ENCODE peak calls at places on chromosomes 12 and 14, in six cellular contexts. C is lower leg skin, N is body of pancreas, Z is ovary, Y is uterus, G is A549. V is an unnamed sample.

GRCh38 chr14:77355811-77356210 is 21.1 kb downstream of the TMED8 start:
- DNase-seq in C (no peak), N (no peak), Z (no peak), Y (no peak), G (no peak), V (no peak)

GRCh38 chr12:32702470-32702869 is 23.4 kb downstream of the DNM1L start:
- DNase-seq in C (no peak), N (no peak), Z (no peak), Y (no peak), G (no peak), V (no peak)

GRCh38 chr12:100348657-100349454 is 8.0 kb upstream of the SLC17A8 start:
- DNase-seq in C (no peak), N (no peak), Z (no peak), Y (no peak), G (peak; percentile 57), V (peak; percentile 20)

GRCh38 chr14:23286904-23287479 is 1.1 kb upstream of the HOMEZ start:
- DNase-seq in C (no peak), N (no peak), Z (no peak), Y (no peak), G (no peak), V (no peak)

GRCh38 chr14:102081231-102082080 is 5.4 kb downstream of the HSP90AA1 start:
- DNase-seq in C (no peak), N (no peak), Z (no peak), Y (no peak), G (no peak), V (no peak)

GRCh38 chr12:81564237-81564636 is 194.9 kb downstream of the PPFIA2 start:
- DNase-seq in C (no peak), N (no peak), Z (no peak), Y (no peak), G (no peak), V (no peak)

GRCh38 chr14:68563256-68564131 is 229.4 kb downstream of the ZFP36L1 start:
- DNase-seq in C (no peak), N (peak; percentile 51), Z (peak; percentile 80), Y (peak; percentile 74), G (no peak), V (no peak)

GRCh38 chr14:53842938-53843337 is 113.7 kb downstream of the BMP4 start:
- DNase-seq in C (no peak), N (peak; percentile 39), Z (no peak), Y (no peak), G (peak; percentile 91), V (no peak)

GRCh38 chr12:53224268-53224896 is 7.6 kb downstream of the RARG start:
- DNase-seq in C (no peak), N (peak; percentile 28), Z (no peak), Y (no peak), G (peak; percentile 50), V (no peak)

GRCh38 chr12:4934651-4935050 is 24.9 kb downstream of the KCNA1 start:
- DNase-seq in C (no peak), N (no peak), Z (no peak), Y (no peak), G (no peak), V (no peak)

GRCh38 chr12:64625243-64626077 is 15.2 kb downstream of the RASSF3 start:
- DNase-seq in C (peak; percentile 43), N (peak; percentile 69), Z (peak; percentile 57), Y (peak; percentile 86), G (peak; percentile 92), V (peak; percentile 63)

GRCh38 chr14:43418314-43418713 is 1088.8 kb downstream of the FSCB start:
- DNase-seq in C (no peak), N (no peak), Z (no peak), Y (no peak), G (no peak), V (no peak)

GRCh38 chr14:68195126-68195525 is 375.5 kb downstream of the RAD51B start:
- DNase-seq in C (no peak), N (no peak), Z (no peak), Y (no peak), G (peak; percentile 73), V (no peak)

GRCh38 chr14:56216631-56217379 is 98.6 kb downstream of the PELI2 start:
- DNase-seq in C (peak; percentile 58), N (peak; percentile 51), Z (peak; percentile 68), Y (peak; percentile 44), G (no peak), V (peak; percentile 68)

GRCh38 chr12:32104572-32105355 is 1.9 kb upstream of the BICD1 start:
- DNase-seq in C (no peak), N (no peak), Z (no peak), Y (no peak), G (no peak), V (no peak)

DNA sequence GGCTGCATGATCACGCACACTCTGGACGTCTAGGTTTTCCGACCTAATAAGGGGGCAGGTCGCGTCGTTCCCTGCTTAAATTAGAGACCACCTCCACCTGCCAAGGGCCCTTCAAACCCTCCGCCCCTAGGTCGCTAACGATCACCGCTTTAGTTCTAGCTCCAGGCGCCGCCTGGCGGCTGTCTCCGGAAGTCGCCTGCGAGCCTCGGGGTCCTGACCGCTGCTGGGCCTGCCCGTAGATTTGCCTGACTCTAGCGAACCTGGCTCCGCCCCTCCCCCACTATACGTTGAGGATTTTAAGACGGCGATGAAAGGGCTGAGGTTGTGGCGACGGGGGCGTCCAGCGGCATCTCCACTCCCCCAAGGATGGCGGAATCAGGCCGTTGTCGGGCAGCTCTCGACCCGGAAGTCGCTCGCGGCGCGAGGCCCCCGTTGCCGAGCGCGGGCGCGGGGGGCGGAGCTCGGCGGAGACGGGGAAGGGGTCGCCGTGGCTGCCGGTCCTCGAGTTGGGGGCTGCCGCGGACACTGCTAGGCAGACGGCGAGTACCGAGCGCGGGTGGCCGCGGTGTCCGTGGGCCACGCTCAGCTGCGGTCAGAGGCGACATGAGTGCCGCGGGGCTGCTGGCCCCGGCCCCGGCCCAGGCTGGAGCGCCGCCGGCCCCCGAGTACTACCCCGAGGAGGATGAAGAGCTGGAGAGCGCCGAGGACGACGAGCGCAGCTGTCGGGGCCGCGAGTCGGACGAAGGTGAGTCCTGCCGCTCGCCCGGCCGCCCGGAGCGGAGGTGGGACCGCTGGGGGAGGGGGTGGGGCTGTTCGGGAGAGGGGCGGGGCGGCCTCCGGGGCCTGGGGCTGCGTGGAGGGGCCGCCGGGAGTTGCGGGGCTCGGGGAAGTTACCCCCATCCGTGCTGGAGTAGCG is at the start of gene SUDS3:
- DNase-seq in C (peak; percentile 94), N (peak; percentile 92), Z (peak; percentile 93), Y (peak; percentile 93), G (peak; percentile 84), V (peak; percentile 95)
- TF ChIP-seq POLR2A in C (no peak), N (no peak), Z (peak; percentile 50), Y (peak; percentile 67), G (peak; percentile 49), V (peak; percentile 68)

GRCh38 chr14:58151701-58152568 is at the start of gene ARMH4:
- DNase-seq in C (peak; percentile 71), N (peak; percentile 89), Z (peak; percentile 83), Y (peak; percentile 84), G (peak; percentile 73), V (peak; percentile 90)
- TF ChIP-seq POLR2A in C (no peak), N (peak; percentile 39), Z (peak; percentile 58), Y (peak; percentile 85), G (no peak), V (no peak)

GRCh38 chr12:6817056-6817455 is 4.6 kb upstream of the GPR162 start:
- DNase-seq in C (no peak), N (no peak), Z (no peak), Y (no peak), G (no peak), V (no peak)
- TF ChIP-seq POLR2A in C (no peak), N (no peak), Z (no peak), Y (no peak), G (no peak), V (no peak)

GRCh38 chr14:73884438-73885190 is 2.0 kb upstream of the ZNF410 start:
- DNase-seq in C (no peak), N (no peak), Z (no peak), Y (no peak), G (no peak), V (no peak)

GRCh38 chr14:73887704-73888459 is 1.2 kb downstream of the ZNF410 start:
- DNase-seq in C (no peak), N (no peak), Z (no peak), Y (no peak), G (no peak), V (peak; percentile 59)

GRCh38 chr14:73887116-73887490 is 444 bp downstream of the ZNF410 start:
- DNase-seq in C (peak; percentile 24), N (no peak), Z (no peak), Y (no peak), G (no peak), V (peak; percentile 74)

GRCh38 chr14:73888460-73888725 is 1.7 kb downstream of the ZNF410 start:
- DNase-seq in C (no peak), N (no peak), Z (no peak), Y (no peak), G (no peak), V (no peak)

GRCh38 chr14:73886449-73887115 is at the start of gene ZNF410:
- DNase-seq in C (peak; percentile 91), N (peak; percentile 96), Z (peak; percentile 93), Y (peak; percentile 93), G (peak; percentile 97), V (peak; percentile 95)
- TF ChIP-seq POLR2A in C (no peak), N (peak; percentile 69), Z (peak; percentile 82), Y (peak; percentile 80), G (peak; percentile 41), V (peak; percentile 90)

DNA sequence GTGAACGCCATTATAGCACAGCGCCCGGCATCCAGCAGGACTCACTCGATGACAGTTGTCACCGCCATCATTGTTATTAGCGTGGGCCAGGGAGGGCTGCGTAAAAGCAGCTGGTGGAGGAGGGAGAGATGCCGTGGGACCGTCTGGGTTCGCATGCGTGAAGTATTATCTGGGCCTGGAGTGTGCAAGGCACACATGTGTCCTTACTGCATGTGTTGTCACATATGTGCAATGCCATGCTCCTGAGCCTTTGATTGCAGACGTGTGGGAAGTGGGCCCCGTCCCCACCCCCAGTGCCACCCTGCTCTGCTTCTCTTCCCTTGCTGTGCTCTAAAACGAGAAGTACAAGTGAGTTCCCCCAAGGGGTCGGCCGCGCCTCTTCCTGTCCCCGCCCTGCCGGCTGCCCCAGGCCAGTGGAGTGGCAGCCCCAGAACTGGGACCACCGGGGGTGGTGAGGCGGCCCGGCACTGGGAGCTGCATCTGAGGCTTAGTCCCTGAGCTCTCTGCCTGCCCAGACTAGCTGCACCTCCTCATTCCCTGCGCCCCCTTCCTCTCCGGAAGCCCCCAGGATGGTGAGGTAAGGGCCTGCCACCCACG is at the start of gene PTPN6:
- DNase-seq in C (no peak), N (peak; percentile 73), Z (no peak), Y (no peak), G (no peak), V (no peak)
- TF ChIP-seq POLR2A in C (no peak), N (no peak), Z (no peak), Y (no peak), G (no peak), V (peak; percentile 63)

GRCh38 chr14:95523818-95524448 is 7.5 kb upstream of the SYNE3 start:
- DNase-seq in C (no peak), N (no peak), Z (no peak), Y (no peak), G (no peak), V (peak; percentile 83)
- TF ChIP-seq POLR2A in C (no peak), N (no peak), Z (no peak), Y (no peak), G (no peak), V (peak; percentile 66)

DNA sequence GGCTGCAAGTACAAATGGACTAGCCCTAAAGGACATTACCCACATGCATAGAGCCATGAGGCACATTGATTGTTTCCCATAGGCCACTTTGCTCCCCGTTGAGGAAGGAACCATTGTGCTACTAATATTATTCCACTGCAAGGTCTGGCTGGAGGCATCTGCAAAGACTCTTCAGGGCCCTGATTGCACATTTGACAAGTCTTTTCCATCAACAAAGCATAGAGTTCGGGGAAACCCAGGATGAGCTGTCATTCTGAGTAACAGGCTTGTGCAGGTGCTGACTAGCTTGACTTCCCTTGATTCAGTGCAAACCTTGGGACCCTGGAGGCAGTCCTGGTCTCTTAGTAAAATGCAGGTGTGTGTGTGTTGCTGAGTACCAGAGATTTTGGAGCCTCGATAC is 73.8 kb downstream of the SUSD6 start:
- DNase-seq in C (peak; percentile 48), N (no peak), Z (no peak), Y (no peak), G (no peak), V (no peak)
- TF ChIP-seq POLR2A in C (no peak), N (no peak), Z (no peak), Y (no peak), G (no peak), V (no peak)